ENCODE peak calls at places on chromosomes 13 and 19, in six cellular contexts. W is CD4-positive, CD25-positive, alpha-beta regulatory T cell; C is HCT116; I is adrenal gland; V is GM23248; A is thoracic aorta. T is an unnamed sample. For H3K4me1 and H3K36me3, the result is how much of the 10 kb centered on the place peaks cover.

GRCh38 chr19:18501832-18502231 is 20.0 kb downstream of the ELL start:
- DNase-seq in W (no peak), V (no peak), C (no peak), I (no peak), A (no peak), T (no peak)

GRCh38 chr19:1017115-1017905 is 3.6 kb downstream of the TMEM259 start:
- DNase-seq in V (no peak), W (no peak), I (no peak), C (no peak), A (no peak), T (no peak)

GRCh38 chr13:102742506-102742905 is 31.1 kb downstream of the TEX30 start:
- DNase-seq in V (no peak), C (no peak), W (no peak), A (no peak), I (no peak), T (no peak)

GRCh38 chr13:24253520-24254150 is 55.7 kb upstream of the C1QTNF9 start:
- DNase-seq in C (no peak), I (no peak), V (no peak), W (no peak), A (no peak), T (no peak)

GRCh38 chr19:35304036-35304435 is 12.1 kb downstream of the MAG start:
- DNase-seq in W (no peak), C (no peak), V (no peak), I (no peak), A (no peak), T (no peak)

GRCh38 chr19:48964205-48965032 is 690 bp upstream of the FTL start:
- DNase-seq in A (no peak), C (no peak), V (peak), I (peak), W (no peak), T (peak)

GRCh38 chr13:27960362-27961226 is 8.5 kb downstream of the CDX2 start:
- DNase-seq in A (no peak), W (no peak), V (peak), C (no peak), I (no peak), T (peak)

GRCh38 chr19:34733266-34733825 is 697 bp upstream of the ZNF181 start:
- DNase-seq in W (no peak), A (peak), V (no peak), I (peak), C (no peak), T (no peak)

GRCh38 chr19:42657551-42657950 is 62.8 kb upstream of the CEACAM8 start:
- DNase-seq in C (no peak), I (no peak), A (no peak), V (peak), W (no peak), T (no peak)

GRCh38 chr13:71522976-71523517 is 344.0 kb downstream of the DACH1 start:
- DNase-seq in V (no peak), W (no peak), A (no peak), I (no peak), C (no peak), T (no peak)

GRCh38 chr13:49995535-49996165 is 1.2 kb upstream of the TRIM13 start:
- DNase-seq in W (no peak), V (peak), I (no peak), C (no peak), A (no peak), T (no peak)

GRCh38 chr13:106515635-106516254 is 19.7 kb downstream of the EFNB2 start:
- DNase-seq in A (no peak), W (no peak), I (no peak), C (no peak), V (no peak), T (no peak)

GRCh38 chr13:80086304-80086721 is 254.6 kb downstream of the SPRY2 start:
- DNase-seq in C (no peak), A (no peak), I (no peak), V (peak), W (no peak), T (peak)

GRCh38 chr19:42092350-42092749 is 16.4 kb downstream of the ZNF574 start:
- DNase-seq in I (no peak), V (peak), W (peak), C (no peak), A (no peak), T (peak)

GRCh38 chr13:104015646-104016396 is 949.6 kb upstream of the SLC10A2 start:
- DNase-seq in W (no peak), V (no peak), I (no peak), C (no peak), A (no peak), T (no peak)

GRCh38 chr19:8363803-8364771 is at the start of gene ANGPTL4:
- DNase-seq in I (peak), A (peak), W (no peak), C (peak), V (peak), T (peak)

GRCh38 chr19:58409010-58409790 is 751 bp downstream of the ZNF584 start:
- DNase-seq in A (no peak), C (no peak), W (no peak), I (peak), V (peak), T (no peak)

GRCh38 chr13:114219406-114219805 is 15.3 kb upstream of the CDC16 start:
- DNase-seq in A (no peak), I (no peak), W (no peak), C (no peak), V (no peak), T (no peak)

GRCh38 chr13:78875792-78876580 is 217.0 kb upstream of the OBI1 start:
- DNase-seq in V (no peak), W (no peak), C (no peak), I (no peak), A (no peak), T (no peak)

GRCh38 chr19:37963190-37963947 is 56.4 kb downstream of the SIPA1L3 start:
- DNase-seq in I (no peak), V (peak), A (no peak), W (no peak), C (no peak), T (no peak)
- H3K4me1 ChIP-seq in I (under half), V (under half), A (under half), W (under half), C (under half), T (under half)

DNA sequence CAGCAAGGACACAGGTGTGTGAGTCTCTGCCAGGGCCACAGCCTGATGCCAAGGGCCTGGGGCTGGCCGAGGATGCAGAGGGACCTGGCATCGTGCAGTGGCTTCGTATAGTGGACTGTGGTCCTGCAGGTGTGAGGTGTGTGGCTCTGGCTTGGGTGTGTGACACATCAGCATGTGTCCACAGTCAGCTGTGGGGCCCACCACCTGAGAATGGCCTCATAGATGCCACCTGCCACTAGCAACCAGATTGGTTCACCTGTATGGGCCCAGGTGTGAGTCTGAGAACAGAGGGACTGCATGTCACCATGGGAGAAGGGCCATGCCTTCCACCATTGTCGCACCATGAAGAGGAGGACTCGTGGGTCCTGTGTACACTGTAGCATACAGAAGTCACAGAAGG is 2.4 kb downstream of the PPP1R14A start:
- DNase-seq in V (no peak), A (no peak), C (no peak), W (no peak), I (no peak), T (no peak)
- H3K4me3 ChIP-seq in V (no peak), A (peak), C (no peak), W (no peak), I (peak), T (no peak)

DNA sequence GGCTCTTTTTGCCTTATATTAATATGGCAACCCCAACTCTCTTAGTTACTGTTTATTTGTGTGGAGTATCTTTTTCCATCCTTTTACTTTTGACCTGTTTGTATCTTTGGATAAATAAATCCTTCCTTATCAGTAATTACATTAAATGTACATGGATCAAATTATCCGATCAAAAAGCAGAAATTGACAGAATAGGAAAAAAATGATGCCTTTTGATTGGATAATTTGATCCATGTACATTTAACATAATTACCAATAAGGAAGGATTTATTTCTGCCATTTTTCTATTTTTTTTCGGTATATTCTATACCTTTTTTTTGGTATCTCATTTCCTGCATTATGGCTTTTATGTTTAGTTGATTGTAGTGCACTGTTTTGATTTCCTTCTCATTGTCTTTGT is 57.2 kb downstream of the ZMYM2 start:
- DNase-seq in C (no peak), W (no peak), A (no peak), I (no peak), V (no peak), T (no peak)
- H3K36me3 ChIP-seq in C (under half), W (half or more), A (under half), I (under half), V (under half), T (under half)

GRCh38 chr19:14916848-14917247 is 24.4 kb upstream of the OR7C2 start:
- DNase-seq in C (no peak), V (peak), A (no peak), I (no peak), W (no peak), T (peak)
- H3K4me1 ChIP-seq in C (under half), V (under half), A (under half), I (under half), W (under half), T (under half)

GRCh38 chr13:33800646-33801186 is 17.2 kb upstream of the RFC3 start:
- DNase-seq in I (no peak), A (no peak), W (no peak), V (no peak), C (no peak), T (no peak)
- H3K4me3 ChIP-seq in I (peak), A (peak), W (no peak), V (peak), C (no peak), T (no peak)

GRCh38 chr19:4199699-4200293 is 17.3 kb downstream of the ANKRD24 start:
- DNase-seq in A (no peak), I (no peak), W (no peak), C (no peak), V (no peak), T (no peak)
- H3K36me3 ChIP-seq in A (under half), I (under half), W (under half), C (under half), V (under half), T (under half)

DNA sequence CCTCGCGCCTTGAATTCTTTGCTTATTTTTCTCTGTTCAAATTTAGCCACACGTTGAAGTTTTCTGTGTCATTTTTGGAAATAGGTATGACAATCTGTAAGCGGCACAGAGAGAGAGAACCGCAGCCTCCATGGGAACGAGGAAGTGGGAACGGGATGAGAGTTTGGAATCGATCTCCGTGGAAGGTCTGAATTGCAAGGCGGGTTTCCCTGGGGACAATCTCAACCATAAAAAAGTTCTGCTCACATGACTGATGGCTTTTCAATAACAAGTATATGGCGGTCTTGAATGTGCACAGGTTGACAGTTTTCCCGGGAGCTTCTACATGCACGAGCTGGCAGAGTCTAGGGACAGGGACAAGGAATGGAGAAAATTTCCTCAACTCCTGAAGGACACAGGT is 90.9 kb downstream of the INSR start:
- DNase-seq in W (no peak), I (no peak), C (no peak), A (no peak), V (no peak), T (no peak)
- H3K4me1 ChIP-seq in W (under half), I (under half), C (under half), A (under half), V (under half), T (under half)